ENCODE peak calls at places on chromosomes 7 and 10, in nine cellular contexts. One of them, this sample, is unnamed.

GRCh38 chr10:75159519-75159918 is 48.1 kb downstream of the SAMD8 start:
- DNase-seq in CD8-positive, alpha-beta T cell: no peak
- DNase-seq in heart right ventricle: no peak
- DNase-seq in AG10803: peak
- DNase-seq in BJ: no peak
- DNase-seq in upper lobe of left lung: no peak
- DNase-seq in uterus: no peak
- DNase-seq in psoas muscle: no peak
- DNase-seq in Panc1: no peak
- DNase-seq in this sample: no peak

GRCh38 chr7:53070883-53071282 is 35.5 kb downstream of the POM121L12 start:
- DNase-seq in CD8-positive, alpha-beta T cell: no peak
- DNase-seq in heart right ventricle: no peak
- DNase-seq in AG10803: no peak
- DNase-seq in BJ: no peak
- DNase-seq in upper lobe of left lung: no peak
- DNase-seq in uterus: no peak
- DNase-seq in psoas muscle: no peak
- DNase-seq in Panc1: no peak
- DNase-seq in this sample: no peak

GRCh38 chr7:37336259-37336658 is 112.4 kb downstream of the ELMO1 start:
- DNase-seq in CD8-positive, alpha-beta T cell: no peak
- DNase-seq in heart right ventricle: no peak
- DNase-seq in AG10803: no peak
- DNase-seq in BJ: no peak
- DNase-seq in upper lobe of left lung: peak
- DNase-seq in uterus: no peak
- DNase-seq in psoas muscle: no peak
- DNase-seq in Panc1: no peak
- DNase-seq in this sample: no peak

GRCh38 chr10:114389429-114389828 is 14.9 kb downstream of the AFAP1L2 start:
- DNase-seq in CD8-positive, alpha-beta T cell: no peak
- DNase-seq in heart right ventricle: no peak
- DNase-seq in AG10803: no peak
- DNase-seq in BJ: no peak
- DNase-seq in upper lobe of left lung: no peak
- DNase-seq in uterus: peak
- DNase-seq in psoas muscle: no peak
- DNase-seq in Panc1: no peak
- DNase-seq in this sample: peak

GRCh38 chr7:98810166-98810802 is 59.5 kb downstream of the TMEM130 start:
- DNase-seq in CD8-positive, alpha-beta T cell: no peak
- DNase-seq in heart right ventricle: no peak
- DNase-seq in AG10803: no peak
- DNase-seq in BJ: no peak
- DNase-seq in upper lobe of left lung: no peak
- DNase-seq in uterus: no peak
- DNase-seq in psoas muscle: no peak
- DNase-seq in Panc1: no peak
- DNase-seq in this sample: no peak

GRCh38 chr10:125248489-125248888 is 88.1 kb upstream of the CTBP2 start:
- DNase-seq in CD8-positive, alpha-beta T cell: no peak
- DNase-seq in heart right ventricle: no peak
- DNase-seq in AG10803: no peak
- DNase-seq in BJ: no peak
- DNase-seq in upper lobe of left lung: no peak
- DNase-seq in uterus: no peak
- DNase-seq in psoas muscle: no peak
- DNase-seq in Panc1: no peak
- DNase-seq in this sample: no peak

GRCh38 chr10:76024460-76025123 is 593.2 kb downstream of the LRMDA start:
- DNase-seq in CD8-positive, alpha-beta T cell: no peak
- DNase-seq in heart right ventricle: no peak
- DNase-seq in AG10803: no peak
- DNase-seq in BJ: no peak
- DNase-seq in upper lobe of left lung: no peak
- DNase-seq in uterus: no peak
- DNase-seq in psoas muscle: no peak
- DNase-seq in Panc1: no peak
- DNase-seq in this sample: no peak

GRCh38 chr7:135979674-135980660 is 2.8 kb upstream of the MTPN start:
- DNase-seq in CD8-positive, alpha-beta T cell: no peak
- DNase-seq in heart right ventricle: no peak
- DNase-seq in AG10803: no peak
- DNase-seq in BJ: no peak
- DNase-seq in upper lobe of left lung: no peak
- DNase-seq in uterus: no peak
- DNase-seq in psoas muscle: no peak
- DNase-seq in Panc1: no peak
- DNase-seq in this sample: peak

GRCh38 chr10:34956756-34957155 is 133.4 kb downstream of the CUL2 start:
- DNase-seq in CD8-positive, alpha-beta T cell: no peak
- DNase-seq in heart right ventricle: no peak
- DNase-seq in AG10803: no peak
- DNase-seq in BJ: no peak
- DNase-seq in upper lobe of left lung: no peak
- DNase-seq in uterus: no peak
- DNase-seq in psoas muscle: no peak
- DNase-seq in Panc1: no peak
- DNase-seq in this sample: no peak

GRCh38 chr10:26621889-26622681 is 75.4 kb upstream of the PDSS1 start:
- DNase-seq in CD8-positive, alpha-beta T cell: peak
- DNase-seq in heart right ventricle: peak
- DNase-seq in AG10803: peak
- DNase-seq in BJ: no peak
- DNase-seq in upper lobe of left lung: peak
- DNase-seq in uterus: no peak
- DNase-seq in psoas muscle: peak
- DNase-seq in Panc1: no peak
- DNase-seq in this sample: peak

GRCh38 chr10:108132303-108132702 is 967.8 kb upstream of the SORCS1 start:
- DNase-seq in CD8-positive, alpha-beta T cell: no peak
- DNase-seq in heart right ventricle: no peak
- DNase-seq in AG10803: no peak
- DNase-seq in BJ: no peak
- DNase-seq in upper lobe of left lung: peak
- DNase-seq in uterus: no peak
- DNase-seq in psoas muscle: no peak
- DNase-seq in Panc1: no peak
- DNase-seq in this sample: no peak

GRCh38 chr7:139108256-139109187 is 998 bp downstream of the ZC3HAV1 start:
- DNase-seq in CD8-positive, alpha-beta T cell: peak
- DNase-seq in heart right ventricle: peak
- DNase-seq in AG10803: peak
- DNase-seq in BJ: no peak
- DNase-seq in upper lobe of left lung: peak
- DNase-seq in uterus: peak
- DNase-seq in psoas muscle: no peak
- DNase-seq in Panc1: no peak
- DNase-seq in this sample: peak

GRCh38 chr10:44389150-44389549 is 4.3 kb upstream of the CXCL12 start:
- DNase-seq in CD8-positive, alpha-beta T cell: no peak
- DNase-seq in heart right ventricle: peak
- DNase-seq in AG10803: no peak
- DNase-seq in BJ: no peak
- DNase-seq in upper lobe of left lung: no peak
- DNase-seq in uterus: peak
- DNase-seq in psoas muscle: no peak
- DNase-seq in Panc1: no peak
- DNase-seq in this sample: no peak

GRCh38 chr7:55438765-55439525 is 73.8 kb downstream of the LANCL2 start:
- DNase-seq in CD8-positive, alpha-beta T cell: no peak
- DNase-seq in heart right ventricle: peak
- DNase-seq in AG10803: no peak
- DNase-seq in BJ: no peak
- DNase-seq in upper lobe of left lung: peak
- DNase-seq in uterus: no peak
- DNase-seq in psoas muscle: peak
- DNase-seq in Panc1: no peak
- DNase-seq in this sample: no peak

GRCh38 chr7:147081117-147081516 is 964.5 kb downstream of the CNTNAP2 start:
- DNase-seq in CD8-positive, alpha-beta T cell: no peak
- DNase-seq in heart right ventricle: no peak
- DNase-seq in AG10803: peak
- DNase-seq in BJ: no peak
- DNase-seq in upper lobe of left lung: no peak
- DNase-seq in uterus: no peak
- DNase-seq in psoas muscle: no peak
- DNase-seq in Panc1: no peak
- DNase-seq in this sample: no peak

GRCh38 chr7:158821173-158822021 is 7.9 kb downstream of the ESYT2 start:
- DNase-seq in CD8-positive, alpha-beta T cell: peak
- DNase-seq in heart right ventricle: no peak
- DNase-seq in AG10803: peak
- DNase-seq in BJ: no peak
- DNase-seq in upper lobe of left lung: no peak
- DNase-seq in uterus: no peak
- DNase-seq in psoas muscle: no peak
- DNase-seq in Panc1: peak
- DNase-seq in this sample: peak

GRCh38 chr10:119418401-119418800 is 124.1 kb downstream of the RGS10 start:
- DNase-seq in CD8-positive, alpha-beta T cell: no peak
- DNase-seq in heart right ventricle: no peak
- DNase-seq in AG10803: no peak
- DNase-seq in BJ: no peak
- DNase-seq in upper lobe of left lung: no peak
- DNase-seq in uterus: no peak
- DNase-seq in psoas muscle: peak
- DNase-seq in Panc1: no peak
- DNase-seq in this sample: no peak
- TF ChIP-seq CTCF in CD8-positive, alpha-beta T cell: no peak
- TF ChIP-seq CTCF in heart right ventricle: no peak
- TF ChIP-seq CTCF in AG10803: no peak
- TF ChIP-seq CTCF in BJ: no peak
- TF ChIP-seq CTCF in upper lobe of left lung: no peak
- TF ChIP-seq CTCF in uterus: no peak
- TF ChIP-seq CTCF in psoas muscle: no peak
- TF ChIP-seq CTCF in Panc1: no peak
- TF ChIP-seq CTCF in this sample: no peak

DNA sequence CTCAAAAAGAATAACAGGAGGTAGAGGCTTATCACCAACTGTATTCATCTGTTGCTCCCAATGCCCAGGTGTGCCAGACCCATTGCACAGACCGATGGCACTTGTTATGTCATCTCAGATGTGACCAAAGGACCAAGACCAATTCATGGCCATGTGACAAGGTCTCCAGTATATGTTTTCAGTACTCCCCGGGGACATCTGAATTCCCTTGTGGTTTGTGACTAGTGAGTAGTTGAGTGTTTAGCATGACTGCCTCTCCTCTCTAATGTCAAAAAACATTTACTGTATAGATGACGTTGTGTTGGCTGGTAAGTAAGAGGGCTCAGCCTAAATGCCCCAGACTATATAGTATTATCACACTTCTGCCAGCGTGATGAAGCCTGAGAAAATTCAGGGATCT is 202.1 kb upstream of the SMIM30 start:
- DNase-seq in CD8-positive, alpha-beta T cell: no peak
- DNase-seq in heart right ventricle: no peak
- DNase-seq in AG10803: no peak
- DNase-seq in BJ: no peak
- DNase-seq in upper lobe of left lung: no peak
- DNase-seq in uterus: no peak
- DNase-seq in psoas muscle: no peak
- DNase-seq in Panc1: no peak
- DNase-seq in this sample: no peak
- H3K4me3 ChIP-seq in CD8-positive, alpha-beta T cell: no peak
- H3K4me3 ChIP-seq in heart right ventricle: no peak
- H3K4me3 ChIP-seq in AG10803: no peak
- H3K4me3 ChIP-seq in BJ: no peak
- H3K4me3 ChIP-seq in upper lobe of left lung: no peak
- H3K4me3 ChIP-seq in uterus: no peak
- H3K4me3 ChIP-seq in psoas muscle: no peak
- H3K4me3 ChIP-seq in Panc1: no peak
- H3K4me3 ChIP-seq in this sample: no peak

GRCh38 chr7:106109521-106110237 is 2.4 kb downstream of the SYPL1 start:
- DNase-seq in CD8-positive, alpha-beta T cell: no peak
- DNase-seq in heart right ventricle: no peak
- DNase-seq in AG10803: no peak
- DNase-seq in BJ: no peak
- DNase-seq in upper lobe of left lung: no peak
- DNase-seq in uterus: no peak
- DNase-seq in psoas muscle: no peak
- DNase-seq in Panc1: no peak
- DNase-seq in this sample: no peak

GRCh38 chr7:106111671-106112117 is 418 bp downstream of the SYPL1 start:
- DNase-seq in CD8-positive, alpha-beta T cell: no peak
- DNase-seq in heart right ventricle: peak
- DNase-seq in AG10803: peak
- DNase-seq in BJ: no peak
- DNase-seq in upper lobe of left lung: peak
- DNase-seq in uterus: no peak
- DNase-seq in psoas muscle: peak
- DNase-seq in Panc1: no peak
- DNase-seq in this sample: peak

GRCh38 chr7:106108988-106109387 is 3.1 kb downstream of the SYPL1 start:
- DNase-seq in CD8-positive, alpha-beta T cell: no peak
- DNase-seq in heart right ventricle: no peak
- DNase-seq in AG10803: peak
- DNase-seq in BJ: no peak
- DNase-seq in upper lobe of left lung: no peak
- DNase-seq in uterus: no peak
- DNase-seq in psoas muscle: no peak
- DNase-seq in Panc1: no peak
- DNase-seq in this sample: peak

GRCh38 chr7:106110885-106111670 is 1.0 kb downstream of the SYPL1 start:
- DNase-seq in CD8-positive, alpha-beta T cell: no peak
- DNase-seq in heart right ventricle: no peak
- DNase-seq in AG10803: peak
- DNase-seq in BJ: no peak
- DNase-seq in upper lobe of left lung: no peak
- DNase-seq in uterus: no peak
- DNase-seq in psoas muscle: no peak
- DNase-seq in Panc1: no peak
- DNase-seq in this sample: no peak

GRCh38 chr7:106110238-106110560 is 1.9 kb downstream of the SYPL1 start:
- DNase-seq in CD8-positive, alpha-beta T cell: no peak
- DNase-seq in heart right ventricle: no peak
- DNase-seq in AG10803: peak
- DNase-seq in BJ: no peak
- DNase-seq in upper lobe of left lung: no peak
- DNase-seq in uterus: no peak
- DNase-seq in psoas muscle: no peak
- DNase-seq in Panc1: no peak
- DNase-seq in this sample: peak
- TF ChIP-seq CTCF in CD8-positive, alpha-beta T cell: no peak
- TF ChIP-seq CTCF in heart right ventricle: no peak
- TF ChIP-seq CTCF in AG10803: no peak
- TF ChIP-seq CTCF in BJ: no peak
- TF ChIP-seq CTCF in upper lobe of left lung: no peak
- TF ChIP-seq CTCF in uterus: no peak
- TF ChIP-seq CTCF in psoas muscle: no peak
- TF ChIP-seq CTCF in Panc1: no peak
- TF ChIP-seq CTCF in this sample: no peak

DNA sequence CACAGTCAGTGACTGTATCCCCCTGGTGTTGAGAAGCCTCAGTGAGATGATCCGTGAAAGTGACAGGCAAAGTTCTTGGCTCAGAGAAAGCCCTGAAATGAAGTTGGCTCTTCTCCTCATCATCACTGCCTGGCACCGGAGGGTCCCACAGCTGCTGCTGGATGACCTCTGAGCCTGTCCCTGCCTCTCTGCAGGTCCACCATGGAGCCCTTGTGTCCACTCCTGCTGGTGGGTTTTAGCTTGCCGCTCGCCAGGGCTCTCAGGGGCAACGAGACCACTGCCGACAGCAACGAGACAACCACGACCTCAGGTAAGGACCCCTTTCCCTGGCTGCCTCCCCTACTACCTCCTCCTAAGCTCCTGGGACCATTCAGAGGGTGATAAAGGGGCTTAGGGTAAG is 85.5 kb downstream of the MKI67 start:
- DNase-seq in CD8-positive, alpha-beta T cell: no peak
- DNase-seq in heart right ventricle: no peak
- DNase-seq in AG10803: no peak
- DNase-seq in BJ: no peak
- DNase-seq in upper lobe of left lung: no peak
- DNase-seq in uterus: no peak
- DNase-seq in psoas muscle: no peak
- DNase-seq in Panc1: no peak
- DNase-seq in this sample: no peak
- H3K4me3 ChIP-seq in CD8-positive, alpha-beta T cell: no peak
- H3K4me3 ChIP-seq in heart right ventricle: no peak
- H3K4me3 ChIP-seq in AG10803: no peak
- H3K4me3 ChIP-seq in BJ: no peak
- H3K4me3 ChIP-seq in upper lobe of left lung: no peak
- H3K4me3 ChIP-seq in uterus: no peak
- H3K4me3 ChIP-seq in psoas muscle: no peak
- H3K4me3 ChIP-seq in Panc1: no peak
- H3K4me3 ChIP-seq in this sample: no peak